ENCODE peak calls at places on chromosomes 11 and 22, in four cellular contexts. P is iPS DF 6.9, W is mesendoderm, E is thoracic aorta. G is an unnamed sample.

GRCh38 chr22:30580896-30581295 is 6.4 kb upstream of the GAL3ST1 start:
- DNase-seq in W (no peak), E (no peak), P (no peak), G (no peak)

GRCh38 chr11:64219354-64219684 is 6.7 kb downstream of the TRPT1 start:
- DNase-seq in P (no peak), E (no peak), W (no peak), G (no peak)

GRCh38 chr11:129090056-129090455 is 102.1 kb downstream of the ARHGAP32 start:
- DNase-seq in E (no peak), P (no peak), W (no peak), G (no peak)

GRCh38 chr22:26552466-26552865 is 37.5 kb downstream of the TPST2 start:
- DNase-seq in P (no peak), E (no peak), W (no peak), G (no peak)

GRCh38 chr22:23820748-23821211 is 18.0 kb downstream of the DERL3 start:
- DNase-seq in P (no peak), W (no peak), E (no peak), G (no peak)

GRCh38 chr11:43555811-43556210 is 124.7 kb upstream of the HSD17B12 start:
- DNase-seq in W (no peak), E (no peak), P (no peak), G (no peak)

GRCh38 chr11:94909371-94909820 is 64.0 kb downstream of the CWC15 start:
- DNase-seq in E (no peak), W (peak; percentile 27), P (no peak), G (no peak)

GRCh38 chr11:29200776-29201574 is 815.9 kb downstream of the KCNA4 start:
- DNase-seq in P (no peak), W (no peak), E (no peak), G (no peak)

GRCh38 chr11:64834723-64835615 is 9.5 kb downstream of the CDC42BPG start:
- DNase-seq in P (no peak), E (no peak), W (no peak), G (no peak)

GRCh38 chr22:22687638-22688500 is 43.5 kb downstream of the GGTLC2 start:
- DNase-seq in E (no peak), P (no peak), W (peak; percentile 41), G (no peak)

GRCh38 chr22:36335621-36336020 is 52.1 kb downstream of the MYH9 start:
- DNase-seq in E (no peak), P (no peak), W (no peak), G (no peak)

GRCh38 chr22:17396531-17396930 is 27.3 kb downstream of the CECR2 start:
- DNase-seq in E (no peak), P (no peak), W (no peak), G (no peak)

GRCh38 chr11:67648796-67649613 is 1.5 kb downstream of the ACY3 start:
- DNase-seq in E (no peak), W (no peak), P (no peak), G (no peak)

GRCh38 chr11:61495801-61496601 is 12.5 kb upstream of the LRRC10B start:
- DNase-seq in E (no peak), P (no peak), W (no peak), G (no peak)

GRCh38 chr22:17318817-17319216 is 50.4 kb upstream of the CECR2 start:
- DNase-seq in W (no peak), P (no peak), E (no peak), G (no peak)

GRCh38 chr11:284081-285020 is 4.6 kb upstream of the PGGHG start:
- DNase-seq in E (no peak), W (no peak), P (no peak), G (no peak)

GRCh38 chr11:124799384-124800225 is 601 bp downstream of the MSANTD2 start:
- DNase-seq in P (no peak), E (no peak), W (peak; percentile 63), G (no peak)

GRCh38 chr11:65412271-65413076 is 10.1 kb upstream of the NEAT1 start:
- DNase-seq in W (no peak), P (no peak), E (no peak), G (no peak)

GRCh38 chr22:27880778-27881394 is 38.2 kb downstream of the PITPNB start:
- DNase-seq in E (no peak), P (peak; percentile 39), W (peak; percentile 75), G (no peak)

GRCh38 chr22:50018608-50019291 is 6.2 kb upstream of the IL17REL start:
- DNase-seq in P (no peak), E (no peak), W (no peak), G (no peak)

GRCh38 chr22:17331690-17332089 is 37.6 kb upstream of the CECR2 start:
- DNase-seq in W (no peak), P (no peak), E (no peak), G (no peak)

GRCh38 chr11:120342678-120343077 is 6.5 kb downstream of the ARHGEF12 start:
- DNase-seq in E (no peak), W (no peak), P (no peak), G (no peak)

GRCh38 chr11:120343429-120343828 is 7.2 kb downstream of the ARHGEF12 start:
- DNase-seq in E (no peak), P (no peak), W (no peak), G (no peak)

GRCh38 chr11:120340529-120340928 is 4.3 kb downstream of the ARHGEF12 start:
- DNase-seq in W (no peak), P (no peak), E (no peak), G (no peak)

GRCh38 chr11:120344302-120345004 is 8.2 kb downstream of the ARHGEF12 start:
- DNase-seq in W (no peak), P (no peak), E (no peak), G (no peak)

GRCh38 chr11:120342226-120342625 is 6.0 kb downstream of the ARHGEF12 start:
- DNase-seq in P (no peak), W (no peak), E (no peak), G (no peak)
- H3K4me1 ChIP-seq in P (peaks cover 2% of the 10 kb centered on the region), W (peaks cover 3% of the 10 kb centered on the region), E (peaks cover 39% of the 10 kb centered on the region), G (peaks cover 83% of the 10 kb centered on the region)

DNA sequence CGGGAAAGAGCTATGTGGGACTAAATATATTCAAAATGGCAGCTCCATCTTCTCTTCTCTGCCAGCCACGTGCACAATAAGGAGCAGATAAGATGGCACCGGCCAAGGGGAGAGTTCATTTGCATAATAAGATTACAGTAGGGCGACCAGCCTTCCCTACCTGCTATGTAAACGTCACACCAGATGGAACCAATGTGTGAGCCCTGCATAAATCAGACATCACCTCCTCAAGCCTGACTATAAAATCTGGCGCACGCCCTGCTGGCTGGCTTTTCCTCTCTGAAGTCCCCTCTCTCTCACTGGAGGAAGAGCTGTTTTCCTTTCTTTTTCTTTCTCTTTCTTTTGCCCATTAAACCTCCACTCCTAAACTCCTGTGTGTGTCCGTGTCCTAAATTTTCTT is 669.8 kb upstream of the KIRREL3 start:
- DNase-seq in P (no peak), W (peak; percentile 26), E (no peak), G (no peak)
- H3K4me1 ChIP-seq in P (no peaks in the 10 kb centered on the region), W (no peaks in the 10 kb centered on the region), E (no peaks in the 10 kb centered on the region), G (no peaks in the 10 kb centered on the region)

DNA sequence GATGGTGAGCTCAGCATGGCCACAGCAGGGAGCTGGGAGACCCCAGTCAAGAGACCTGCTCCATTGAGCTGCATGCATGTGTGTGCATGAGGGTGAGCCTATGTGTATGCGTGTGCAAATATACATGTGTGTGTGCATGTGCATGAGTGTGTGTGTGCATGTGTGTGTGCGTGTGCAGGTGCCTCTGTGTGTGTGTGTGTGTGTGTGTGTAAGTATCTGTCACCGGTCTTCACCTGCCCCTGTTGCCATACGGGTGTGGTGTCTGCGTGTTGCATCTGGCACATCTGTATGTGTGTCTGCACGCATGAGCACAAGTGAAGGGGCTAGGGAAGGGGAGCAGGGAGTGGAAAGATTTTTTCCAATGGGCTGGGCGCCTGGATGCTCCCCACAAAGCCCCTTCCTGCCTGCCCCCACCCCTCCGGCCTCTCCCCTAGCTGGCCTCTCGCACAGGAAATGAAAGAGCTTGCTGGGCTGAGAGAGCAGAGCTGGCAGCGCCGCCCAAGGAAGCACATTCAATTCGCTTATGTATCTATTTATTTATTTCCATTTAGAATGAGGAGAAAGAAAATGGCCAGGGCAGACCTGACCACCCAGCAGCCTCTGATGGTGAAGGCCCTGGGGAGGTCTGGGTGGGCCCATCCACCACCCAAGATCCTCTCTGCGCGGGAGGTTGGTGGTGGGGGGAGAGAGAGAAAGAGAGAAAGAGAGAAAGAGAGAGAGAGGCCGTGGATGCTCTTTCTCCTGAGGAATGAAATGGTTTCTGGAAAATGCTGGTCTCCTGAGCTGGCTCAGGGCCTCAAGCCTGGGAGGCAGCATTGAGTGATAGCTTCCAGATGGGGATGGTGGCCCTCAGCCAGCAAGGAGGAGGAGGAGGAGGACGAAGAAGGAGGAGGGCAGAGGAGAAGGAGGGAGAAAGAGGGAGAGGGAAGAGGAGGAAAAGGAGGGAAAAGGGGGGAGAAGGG is 4.3 kb downstream of the TSPAN32 start:
- DNase-seq in P (no peak), W (no peak), E (no peak), G (no peak)
- H3K4me1 ChIP-seq in P (no peaks in the 10 kb centered on the region), W (no peaks in the 10 kb centered on the region), E (peaks cover 34% of the 10 kb centered on the region), G (peaks cover 50% of the 10 kb centered on the region)

GRCh38 chr22:33538277-33538885 is 381.9 kb downstream of the LARGE1 start:
- DNase-seq in P (no peak), E (no peak), W (no peak), G (no peak)

GRCh38 chr22:33542722-33543121 is 377.6 kb downstream of the LARGE1 start:
- DNase-seq in P (no peak), E (no peak), W (no peak), G (no peak)

GRCh38 chr22:33539202-33539901 is 380.9 kb downstream of the LARGE1 start:
- DNase-seq in P (no peak), E (no peak), W (no peak), G (no peak)

GRCh38 chr22:33542153-33542552 is 378.1 kb downstream of the LARGE1 start:
- DNase-seq in E (no peak), W (no peak), P (no peak), G (no peak)

DNA sequence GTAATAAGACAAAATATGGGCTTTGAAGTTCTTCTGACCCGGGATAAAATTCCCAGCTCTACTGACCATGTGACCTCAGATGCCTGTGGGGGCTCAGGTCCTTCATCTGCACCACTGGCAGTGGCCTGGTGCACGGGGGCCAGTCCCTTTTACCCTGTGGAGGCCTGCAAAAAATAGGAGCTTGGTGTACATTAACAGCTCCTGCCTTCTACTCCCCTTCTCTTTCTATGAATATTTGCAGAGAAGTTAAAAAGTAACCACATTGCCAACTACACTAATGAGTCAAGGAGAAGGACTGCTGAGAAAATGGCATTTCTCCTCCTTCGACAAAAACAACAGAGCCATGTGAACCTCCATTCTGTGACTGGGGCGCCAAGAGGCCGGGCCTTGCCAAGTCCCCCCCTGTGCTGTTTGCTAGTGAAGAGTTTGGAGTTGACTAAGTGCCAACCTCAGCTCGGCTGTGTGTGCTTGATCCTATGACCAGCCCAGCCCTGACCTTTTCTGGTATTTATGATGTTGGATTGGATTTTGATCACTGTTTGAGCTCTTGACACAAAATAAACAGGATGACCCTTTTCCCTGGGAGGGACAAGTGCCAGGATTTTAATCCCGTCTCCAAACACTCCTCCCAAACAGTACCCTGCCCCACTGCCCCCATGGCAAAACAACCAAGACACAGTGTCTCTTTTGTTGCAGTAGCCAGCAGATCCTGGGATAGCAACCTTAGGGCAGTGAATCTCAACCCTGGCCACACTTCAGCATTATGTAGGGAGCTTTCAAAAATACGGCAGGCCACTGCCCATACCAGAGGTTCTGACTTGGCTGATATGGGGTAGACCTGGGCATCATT is 380.1 kb downstream of the LARGE1 start:
- DNase-seq in W (no peak), P (no peak), E (peak; percentile 9), G (no peak)
- H3K4me1 ChIP-seq in W (peaks cover 2% of the 10 kb centered on the region), P (no peaks in the 10 kb centered on the region), E (peaks cover 8% of the 10 kb centered on the region), G (peaks cover 46% of the 10 kb centered on the region)